ENCODE peak calls at places on chromosomes 3 and 15, in eight cellular contexts. C is SK-N-SH, H is HL-60, N is A549, T is K562, P is GM23338, D is Panc1, S is HCT116. Z is an unnamed sample.

GRCh38 chr15:52678468-52679231 is 538 bp downstream of the ATOSA start:
- DNase-seq in C (peak; percentile 70), H (no peak), N (peak; percentile 64), T (peak; percentile 33), P (peak; percentile 83), D (no peak), S (no peak), Z (peak; percentile 57)

GRCh38 chr3:117842086-117842485 is 1132.5 kb downstream of the TUSC7 start:
- DNase-seq in C (no peak), H (no peak), N (no peak), T (no peak), P (no peak), D (no peak), S (no peak), Z (no peak)

GRCh38 chr15:43317566-43318184 is 12.7 kb downstream of the LCMT2 start:
- DNase-seq in C (no peak), H (no peak), N (no peak), T (no peak), P (no peak), D (no peak), S (no peak), Z (peak; percentile 52)

GRCh38 chr3:71251156-71251775 is 332.3 kb downstream of the FOXP1 start:
- DNase-seq in C (no peak), H (no peak), N (peak; percentile 80), T (no peak), P (no peak), D (no peak), S (no peak), Z (peak; percentile 49)

GRCh38 chr15:62927196-62927595 is 115.4 kb upstream of the TPM1 start:
- DNase-seq in C (no peak), H (no peak), N (peak; percentile 70), T (no peak), P (no peak), D (no peak), S (no peak), Z (no peak)

GRCh38 chr3:158950131-158950901 is 148.5 kb downstream of the MFSD1 start:
- DNase-seq in C (no peak), H (no peak), N (no peak), T (no peak), P (no peak), D (no peak), S (no peak), Z (no peak)

GRCh38 chr3:76753599-76753998 is 286.3 kb upstream of the ROBO2 start:
- DNase-seq in C (no peak), H (no peak), N (no peak), T (no peak), P (peak; percentile 21), D (no peak), S (no peak), Z (peak; percentile 2)

GRCh38 chr15:45980376-45980775 is 345.5 kb downstream of the SQOR start:
- DNase-seq in C (no peak), H (no peak), N (no peak), T (no peak), P (no peak), D (no peak), S (no peak), Z (no peak)

GRCh38 chr3:14142567-14143270 is 17.9 kb downstream of the TMEM43 start:
- DNase-seq in C (no peak), H (no peak), N (no peak), T (no peak), P (no peak), D (no peak), S (no peak), Z (no peak)

GRCh38 chr3:197222816-197223419 is 75.5 kb downstream of the DLG1 start:
- DNase-seq in C (no peak), H (no peak), N (no peak), T (no peak), P (no peak), D (no peak), S (no peak), Z (no peak)

GRCh38 chr3:42755681-42756578 is 17.1 kb downstream of the CCDC13 start:
- DNase-seq in C (peak; percentile 59), H (no peak), N (peak; percentile 28), T (peak; percentile 45), P (peak; percentile 80), D (no peak), S (no peak), Z (peak; percentile 91)

GRCh38 chr3:36959821-36960220 is 15.0 kb upstream of the TRANK1 start:
- DNase-seq in C (no peak), H (no peak), N (no peak), T (no peak), P (no peak), D (no peak), S (no peak), Z (no peak)

GRCh38 chr3:132228923-132229322 is 88.3 kb upstream of the ACP3 start:
- DNase-seq in C (no peak), H (no peak), N (peak; percentile 24), T (no peak), P (no peak), D (no peak), S (peak; percentile 4), Z (no peak)

GRCh38 chr3:185351371-185351770 is 11.6 kb upstream of the MAP3K13 start:
- DNase-seq in C (no peak), H (no peak), N (no peak), T (no peak), P (no peak), D (no peak), S (no peak), Z (no peak)

GRCh38 chr15:57878573-57878972 is 172.1 kb downstream of the POLR2M start:
- DNase-seq in C (no peak), H (no peak), N (no peak), T (no peak), P (no peak), D (no peak), S (peak; percentile 70), Z (no peak)
- TF ChIP-seq REST in C (no peak), H (no peak), N (no peak), T (no peak), P (no peak), D (no peak), S (no peak), Z (no peak)

GRCh38 chr3:127860223-127860622 is 37.9 kb upstream of the MGLL start:
- DNase-seq in C (no peak), H (no peak), N (no peak), T (no peak), P (peak; percentile 6), D (no peak), S (no peak), Z (no peak)

GRCh38 chr3:127856801-127857200 is 34.5 kb upstream of the MGLL start:
- DNase-seq in C (no peak), H (no peak), N (no peak), T (no peak), P (no peak), D (no peak), S (no peak), Z (no peak)

GRCh38 chr3:127859706-127860105 is 37.4 kb upstream of the MGLL start:
- DNase-seq in C (no peak), H (no peak), N (no peak), T (no peak), P (no peak), D (no peak), S (no peak), Z (no peak)

GRCh38 chr3:127857270-127857801 is 35.0 kb upstream of the MGLL start:
- DNase-seq in C (peak; percentile 42), H (no peak), N (peak; percentile 30), T (no peak), P (no peak), D (no peak), S (no peak), Z (no peak)

DNA sequence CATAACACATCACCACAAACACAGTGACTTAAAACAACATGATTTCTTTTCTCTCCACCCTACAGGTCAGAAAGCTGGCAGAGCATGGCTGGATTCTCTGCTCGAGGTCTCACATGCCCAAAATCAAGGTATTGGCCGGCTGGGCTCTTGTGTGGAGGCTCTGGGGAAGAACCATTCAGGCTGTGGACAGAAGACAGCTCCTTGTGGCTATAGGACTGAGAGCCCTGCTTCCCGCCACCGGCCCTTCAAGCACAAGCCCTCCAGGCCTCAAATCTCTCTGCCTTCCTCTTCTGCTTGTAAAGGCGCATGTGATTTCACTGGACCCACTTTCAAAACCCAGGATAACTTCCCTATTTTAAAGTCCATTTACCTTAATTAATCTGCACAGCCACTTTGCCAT is 36.2 kb upstream of the MGLL start:
- DNase-seq in C (no peak), H (no peak), N (no peak), T (no peak), P (no peak), D (no peak), S (no peak), Z (no peak)
- TF ChIP-seq REST in C (no peak), H (no peak), N (no peak), T (no peak), P (no peak), D (no peak), S (no peak), Z (no peak)

DNA sequence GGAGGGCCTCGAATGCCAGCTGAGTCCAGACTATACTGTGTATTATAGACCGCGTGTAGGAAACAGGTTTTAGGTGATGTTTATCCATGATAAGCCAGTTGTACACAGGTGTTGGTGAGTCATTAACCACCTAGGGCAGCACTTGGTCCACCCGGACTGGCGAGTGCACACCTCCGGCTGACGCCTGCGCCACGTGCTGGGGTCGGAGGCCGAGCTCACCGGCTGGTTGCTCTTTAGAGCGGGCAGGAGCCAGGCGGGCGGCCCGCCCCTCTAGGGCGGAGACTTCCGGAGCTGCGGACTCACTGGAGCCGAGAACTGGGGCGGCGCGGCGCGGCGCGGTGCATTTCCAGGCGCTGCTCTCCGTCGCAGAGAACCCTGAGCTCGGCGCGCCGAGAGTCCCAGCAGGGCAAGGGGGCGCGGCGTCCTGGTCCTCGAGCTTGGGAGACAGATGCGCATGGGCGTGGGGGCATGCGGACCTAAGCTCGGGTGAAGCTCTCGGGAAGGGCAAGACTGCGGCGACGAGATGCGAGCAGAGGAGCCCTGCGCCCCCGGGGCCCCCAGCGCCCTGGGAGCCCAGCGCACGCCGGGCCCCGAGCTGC is at the start of gene ESYT3:
- DNase-seq in C (peak; percentile 83), H (peak; percentile 24), N (peak; percentile 58), T (no peak), P (peak; percentile 89), D (no peak), S (no peak), Z (peak; percentile 73)
- TF ChIP-seq REST in C (no peak), H (no peak), N (no peak), T (no peak), P (no peak), D (no peak), S (no peak), Z (no peak)

DNA sequence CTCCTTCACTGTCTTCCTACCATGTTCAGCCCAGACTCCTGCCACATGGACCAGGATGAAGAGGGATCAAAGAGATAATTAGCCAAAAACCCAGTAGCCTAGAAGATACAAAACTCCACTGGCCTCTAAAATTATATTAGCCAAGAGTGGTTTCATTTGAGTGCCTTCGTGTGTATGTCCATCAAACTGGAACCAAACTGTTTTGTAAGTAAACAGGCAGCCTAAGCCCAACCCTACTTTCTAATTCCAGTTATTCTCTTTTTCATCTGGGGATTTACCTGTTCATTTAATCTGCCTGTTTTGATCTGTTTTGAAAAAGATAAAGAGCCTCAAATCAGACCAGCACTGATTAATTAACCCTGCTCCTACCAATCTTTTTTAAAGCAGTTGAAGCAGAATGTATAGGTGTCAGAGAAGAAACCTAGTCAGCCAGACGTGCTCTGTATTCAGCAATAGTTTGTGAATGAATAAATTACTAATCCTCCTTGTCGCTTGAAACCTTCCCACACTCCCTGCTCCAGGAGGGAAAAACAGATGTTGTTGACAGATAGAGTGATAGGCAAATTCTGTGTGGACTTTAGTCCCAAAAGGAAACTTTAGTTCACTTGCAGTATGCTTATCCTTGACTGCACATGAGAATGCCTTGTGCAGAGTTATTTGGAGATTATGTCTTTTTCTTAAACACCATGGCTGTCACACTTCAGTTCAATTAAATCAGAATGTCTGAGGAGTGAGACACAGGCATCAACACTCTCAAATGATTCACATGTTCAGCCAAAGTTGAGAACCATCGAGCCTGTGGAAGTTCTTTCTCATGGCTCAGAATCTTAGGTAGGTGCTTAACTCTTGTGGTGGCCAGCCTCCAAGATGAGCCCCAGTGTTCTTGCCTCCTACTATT is 55.5 kb upstream of the ZBED2 start:
- DNase-seq in C (no peak), H (no peak), N (no peak), T (no peak), P (no peak), D (no peak), S (no peak), Z (peak; percentile 5)
- TF ChIP-seq REST in C (no peak), H (no peak), N (no peak), T (no peak), P (no peak), D (no peak), S (no peak), Z (no peak)